ENCODE peak calls at places on chromosomes 7 and 10, in eight cellular contexts. K, E, R, I, C, J, Y and B are unnamed samples.
A peak's percentile ranks its signal among the peaks of the same experiment; 100 is the strongest.

GRCh38 chr7:30980751-30981150 is 17.0 kb downstream of the GHRHR start:
- DNase-seq in K (no peak), E (no peak), R (peak; percentile 17), I (no peak), C (no peak), J (no peak), Y (no peak), B (no peak)

GRCh38 chr10:110353244-110354119 is 48.8 kb upstream of the SMNDC1 start:
- DNase-seq in K (no peak), E (no peak), R (no peak), I (no peak), C (peak; percentile 80), J (no peak), Y (no peak), B (no peak)

GRCh38 chr10:42887734-42888503 is 105.3 kb downstream of the BMS1 start:
- DNase-seq in K (no peak), E (no peak), R (no peak), I (peak; percentile 15), C (no peak), J (no peak), Y (no peak), B (no peak)

GRCh38 chr10:20215547-20216152 is 399.4 kb downstream of the PLXDC2 start:
- DNase-seq in K (no peak), E (no peak), R (no peak), I (no peak), C (no peak), J (no peak), Y (no peak), B (no peak)

GRCh38 chr7:134890246-134891240 is 95.8 kb upstream of the AGBL3 start:
- DNase-seq in K (no peak), E (peak; percentile 42), R (no peak), I (no peak), C (peak; percentile 49), J (peak; percentile 51), Y (no peak), B (no peak)

GRCh38 chr7:151017953-151018420 is 6.3 kb downstream of the ATG9B start:
- DNase-seq in K (peak; percentile 88), E (peak; percentile 67), R (peak; percentile 70), I (peak; percentile 90), C (peak; percentile 55), J (peak; percentile 67), Y (peak; percentile 79), B (peak; percentile 79)

GRCh38 chr10:116817178-116817577 is 32.1 kb upstream of the ENO4 start:
- DNase-seq in K (no peak), E (no peak), R (no peak), I (no peak), C (no peak), J (no peak), Y (no peak), B (no peak)

GRCh38 chr7:47231081-47231480 is 350.8 kb downstream of the TNS3 start:
- DNase-seq in K (no peak), E (no peak), R (no peak), I (no peak), C (no peak), J (no peak), Y (no peak), B (no peak)

GRCh38 chr7:46558482-46559193 is 637.6 kb upstream of the IGFBP3 start:
- DNase-seq in K (no peak), E (no peak), R (no peak), I (no peak), C (peak; percentile 25), J (no peak), Y (no peak), B (no peak)

GRCh38 chr10:99429521-99430095 is 816 bp downstream of the GOT1 start:
- DNase-seq in K (no peak), E (no peak), R (no peak), I (no peak), C (no peak), J (no peak), Y (no peak), B (no peak)

GRCh38 chr10:36115364-36115763 is 473.3 kb upstream of the FZD8 start:
- DNase-seq in K (no peak), E (no peak), R (no peak), I (no peak), C (no peak), J (no peak), Y (no peak), B (no peak)

GRCh38 chr10:36114913-36115312 is 472.8 kb upstream of the FZD8 start:
- DNase-seq in K (no peak), E (no peak), R (no peak), I (no peak), C (peak; percentile 23), J (no peak), Y (no peak), B (no peak)

GRCh38 chr10:36116751-36117150 is 474.7 kb upstream of the FZD8 start:
- DNase-seq in K (no peak), E (no peak), R (no peak), I (no peak), C (no peak), J (peak; percentile 7), Y (no peak), B (no peak)

GRCh38 chr10:36119439-36119838 is 477.3 kb upstream of the FZD8 start:
- DNase-seq in K (no peak), E (no peak), R (no peak), I (no peak), C (no peak), J (peak; percentile 15), Y (no peak), B (no peak)

DNA sequence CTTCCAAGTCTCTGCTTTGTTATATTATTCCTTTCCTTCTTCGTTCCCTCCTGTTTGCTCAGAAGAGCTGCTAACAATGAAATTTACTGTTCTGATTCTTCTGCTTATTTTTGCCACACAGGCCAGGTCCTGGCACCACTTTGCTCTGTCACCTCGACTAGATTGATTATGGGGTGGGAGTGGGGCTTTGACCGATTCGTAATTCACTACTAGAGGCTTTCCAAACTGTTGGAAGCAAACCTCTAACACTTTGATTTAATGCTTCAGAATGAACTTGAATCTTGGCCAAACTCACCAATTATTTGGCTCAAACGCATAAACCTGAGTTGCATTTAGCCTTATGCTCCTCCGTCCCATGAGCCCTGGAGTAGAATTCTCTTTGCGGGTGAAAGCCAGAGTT is 476.2 kb upstream of the FZD8 start:
- DNase-seq in K (no peak), E (no peak), R (no peak), I (no peak), C (no peak), J (no peak), Y (no peak), B (no peak)
- H3K4me3 ChIP-seq in K (no peak overlapping the region), E (no peak overlapping the region), R (no peak overlapping the region), I (no peak overlapping the region), C (no peak overlapping the region), J (no peak overlapping the region), Y (no peak overlapping the region), B (no peak overlapping the region)

DNA sequence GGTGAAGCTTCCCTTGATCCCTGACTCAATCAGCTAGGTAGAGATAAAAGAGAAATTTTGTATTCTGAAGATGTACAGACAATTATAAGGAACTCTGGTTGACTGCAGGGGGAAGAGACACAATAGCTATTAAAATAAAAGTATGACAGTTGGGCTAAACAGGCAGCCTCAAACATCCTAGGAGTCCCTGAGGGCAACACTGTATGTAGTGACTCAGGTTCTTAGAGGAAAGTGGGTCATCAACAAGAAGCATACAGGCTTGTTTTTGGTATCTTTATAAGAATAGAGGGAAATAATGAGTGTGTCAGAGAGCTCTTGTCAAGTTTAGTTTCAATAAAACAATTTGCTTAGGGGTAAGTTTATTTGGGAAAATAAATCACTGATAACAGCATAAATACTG is 150.3 kb downstream of the AUTS2 start:
- DNase-seq in K (no peak), E (no peak), R (no peak), I (no peak), C (no peak), J (no peak), Y (no peak), B (no peak)
- H3K4me1 ChIP-seq in K (no peaks in the 10 kb centered on the region), E (peaks cover 18% of the 10 kb centered on the region), R (no peaks in the 10 kb centered on the region), I (no peaks in the 10 kb centered on the region), C (peaks cover 8% of the 10 kb centered on the region), J (peaks cover 7% of the 10 kb centered on the region), Y (no peaks in the 10 kb centered on the region), B (no peaks in the 10 kb centered on the region)

DNA sequence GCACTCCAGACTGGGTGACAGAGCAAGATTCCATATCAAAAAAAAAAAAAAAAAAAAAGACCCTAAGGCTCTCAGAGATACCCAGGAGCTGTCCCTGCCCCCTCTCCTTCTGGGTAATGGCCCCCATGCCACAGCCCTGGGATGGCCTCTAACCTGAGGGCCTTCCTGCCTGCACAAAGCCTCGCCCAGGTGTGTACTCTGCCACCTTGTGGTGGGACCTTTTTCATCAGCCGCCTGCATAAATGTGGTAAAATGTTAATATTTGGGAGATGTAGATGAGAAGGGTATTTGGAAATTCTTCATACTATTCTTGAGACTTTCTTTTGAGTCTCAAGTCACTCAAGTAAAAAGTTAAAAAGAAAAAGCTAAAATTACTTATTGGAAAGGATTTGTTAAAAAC is 46.3 kb upstream of the RNF216 start:
- DNase-seq in K (no peak), E (no peak), R (no peak), I (peak; percentile 66), C (peak; percentile 50), J (no peak), Y (peak; percentile 52), B (no peak)
- TF ChIP-seq CTCF in K (peak; percentile 39), E (peak; percentile 49), R (no peak), I (peak; percentile 44), C (peak; percentile 58), J (peak; percentile 22), Y (peak; percentile 39), B (peak; percentile 39)

DNA sequence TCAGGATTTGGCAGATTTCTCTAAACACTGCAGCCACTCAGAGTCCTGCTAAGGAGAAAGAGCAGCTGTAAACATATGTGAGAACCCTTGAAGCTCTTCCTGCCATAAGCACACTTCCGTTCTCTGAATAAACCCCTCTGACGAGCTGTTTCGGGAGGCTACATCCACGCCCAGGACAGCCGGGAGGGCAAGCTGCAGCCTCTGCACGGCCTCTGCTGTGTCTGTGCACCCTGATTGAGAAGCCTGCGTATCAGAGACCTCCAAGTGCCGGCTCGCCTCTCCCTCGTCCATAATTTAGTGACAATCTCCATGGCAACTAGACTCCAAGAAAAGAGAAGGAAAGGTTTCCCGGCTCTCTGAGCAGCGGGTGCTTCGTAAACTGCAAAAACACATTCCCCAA is 114.4 kb downstream of the PTPRN2 start:
- DNase-seq in K (no peak), E (no peak), R (no peak), I (no peak), C (no peak), J (no peak), Y (no peak), B (no peak)
- H3K4me3 ChIP-seq in K (no peak overlapping the region), E (no peak overlapping the region), R (no peak overlapping the region), I (no peak overlapping the region), C (no peak overlapping the region), J (no peak overlapping the region), Y (no peak overlapping the region), B (no peak overlapping the region)

DNA sequence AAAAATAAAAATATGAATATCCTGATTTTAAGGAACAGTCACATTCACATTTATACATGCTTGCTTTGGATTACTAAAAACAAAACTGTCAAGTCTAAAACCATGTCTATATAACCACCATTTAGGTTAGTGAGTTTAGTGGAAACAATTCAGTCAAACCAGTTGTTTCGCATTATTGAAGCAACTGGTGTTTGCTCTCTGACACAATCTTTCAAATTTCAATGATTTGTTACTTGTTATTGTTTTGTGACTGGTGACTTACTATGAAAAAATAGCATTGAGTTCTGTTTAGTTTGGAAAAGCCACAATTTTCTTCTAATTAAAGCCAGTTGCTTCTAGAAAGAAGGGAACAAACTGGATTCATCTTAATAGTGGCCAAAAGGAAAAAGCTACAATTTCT is 30.5 kb downstream of the LAMB4 start:
- DNase-seq in K (no peak), E (no peak), R (no peak), I (no peak), C (no peak), J (no peak), Y (no peak), B (no peak)
- H3K4me1 ChIP-seq in K (peaks cover 5% of the 10 kb centered on the region), E (peaks cover 23% of the 10 kb centered on the region), R (peaks cover 19% of the 10 kb centered on the region), I (no peaks in the 10 kb centered on the region), C (peaks cover 39% of the 10 kb centered on the region), J (peaks cover 23% of the 10 kb centered on the region), Y (peaks cover 18% of the 10 kb centered on the region), B (peaks cover 13% of the 10 kb centered on the region)